ENCODE peak calls at places on chromosomes 1 and 21, in four cellular contexts. T, S, W and O are unnamed samples.
A peak's percentile ranks its signal among the peaks of the same experiment; 100 is the strongest.

GRCh38 chr1:240854367-240854766 is 242.4 kb upstream of the GREM2 start:
- DNase-seq in S (no peak), T (no peak), W (no peak), O (no peak)

GRCh38 chr1:228236744-228237143 is 28.9 kb downstream of the OBSCN start:
- DNase-seq in W (no peak), T (no peak), S (peak; percentile 56), O (no peak)

GRCh38 chr1:53532912-53533311 is 73.7 kb downstream of the DMRTB1 start:
- DNase-seq in T (no peak), S (no peak), W (no peak), O (no peak)

GRCh38 chr1:242586355-242586670 is 61.8 kb upstream of the PLD5 start:
- DNase-seq in W (no peak), S (no peak), T (no peak), O (no peak)

GRCh38 chr1:184114818-184115398 is 63.4 kb downstream of the TSEN15 start:
- DNase-seq in W (no peak), S (no peak), T (no peak), O (no peak)

GRCh38 chr1:240337795-240338194 is 246.1 kb downstream of the FMN2 start:
- DNase-seq in W (no peak), S (no peak), T (no peak), O (peak; percentile 52)

GRCh38 chr1:195096051-195096521 is 1512.2 kb downstream of the KCNT2 start:
- DNase-seq in S (no peak), T (no peak), W (no peak), O (no peak)

GRCh38 chr1:53500184-53501064 is 41.2 kb downstream of the DMRTB1 start:
- DNase-seq in T (no peak), W (no peak), S (no peak), O (no peak)

GRCh38 chr1:64980745-64981601 is 14.6 kb upstream of the JAK1 start:
- DNase-seq in W (no peak), S (no peak), T (no peak), O (no peak)

GRCh38 chr1:244865028-244865371 is 657 bp upstream of the HNRNPU start:
- DNase-seq in W (no peak), S (no peak), T (no peak), O (no peak)

GRCh38 chr1:27569506-27570382 is 34.2 kb downstream of the AHDC1 start:
- DNase-seq in W (peak; percentile 18), S (no peak), T (no peak), O (no peak)

GRCh38 chr1:150507912-150508864 is at the start of gene ECM1:
- DNase-seq in T (peak; percentile 17), W (peak; percentile 59), S (no peak), O (peak; percentile 46)

GRCh38 chr1:222928212-222928611 is 113.4 kb downstream of the DISP1 start:
- DNase-seq in S (no peak), T (no peak), W (peak; percentile 30), O (no peak)

GRCh38 chr21:45972716-45973474 is 8.7 kb upstream of the COL6A1 start:
- DNase-seq in T (no peak), W (peak; percentile 87), S (no peak), O (peak; percentile 88)

GRCh38 chr1:109626682-109627408 is 7.2 kb downstream of the AMPD2 start:
- DNase-seq in S (no peak), W (no peak), T (no peak), O (no peak)

GRCh38 chr21:22356663-22357062 is 1358.5 kb downstream of the NCAM2 start:
- DNase-seq in W (no peak), T (no peak), S (no peak), O (no peak)

GRCh38 chr1:28449904-28450303 is 55.9 kb upstream of the RCC1 start:
- DNase-seq in W (no peak), S (peak; percentile 10), T (no peak), O (no peak)

GRCh38 chr1:211603191-211603701 is 24.3 kb upstream of the SLC30A1 start:
- DNase-seq in S (no peak), T (no peak), W (no peak), O (no peak)

GRCh38 chr1:169974067-169974466 is 80.4 kb upstream of the SCYL3 start:
- DNase-seq in W (no peak), T (no peak), S (no peak), O (no peak)

GRCh38 chr1:172627702-172628101 is 31.2 kb upstream of the FASLG start:
- DNase-seq in S (no peak), T (no peak), W (no peak), O (no peak)

GRCh38 chr1:112717263-112717662 is 2.1 kb upstream of the PPM1J start:
- DNase-seq in T (no peak), S (no peak), W (no peak), O (no peak)

GRCh38 chr1:167447521-167448136 is 70.7 kb downstream of the CD247 start:
- DNase-seq in T (peak; percentile 34), W (no peak), S (peak; percentile 80), O (no peak)

GRCh38 chr1:15603050-15603965 is 13.9 kb upstream of the DDI2 start:
- DNase-seq in S (peak; percentile 86), T (peak; percentile 92), W (peak; percentile 98), O (peak; percentile 87)

GRCh38 chr21:18877932-18878331 is 474.3 kb upstream of the TMPRSS15 start:
- DNase-seq in W (no peak), S (no peak), T (no peak), O (no peak)

GRCh38 chr1:119133987-119134386 is 6.5 kb downstream of the WARS2 start:
- DNase-seq in S (no peak), W (no peak), T (no peak), O (peak; percentile 8)

GRCh38 chr1:119136401-119136800 is 4.1 kb downstream of the WARS2 start:
- DNase-seq in T (no peak), W (no peak), S (no peak), O (no peak)

GRCh38 chr1:119132179-119132578 is 8.3 kb downstream of the WARS2 start:
- DNase-seq in T (no peak), W (no peak), S (no peak), O (no peak)
- TF ChIP-seq CTCF in T (no peak), W (no peak), S (no peak), O (no peak)

GRCh38 chr21:31543191-31543590 is 116.3 kb upstream of the SOD1 start:
- DNase-seq in S (no peak), T (no peak), W (peak; percentile 26), O (peak; percentile 37)

GRCh38 chr21:31536138-31536537 is 123.4 kb upstream of the SOD1 start:
- DNase-seq in S (no peak), T (no peak), W (no peak), O (no peak)

GRCh38 chr21:31538821-31539220 is 120.7 kb upstream of the SOD1 start:
- DNase-seq in T (no peak), S (no peak), W (no peak), O (no peak)

GRCh38 chr21:31537872-31538576 is 121.5 kb upstream of the SOD1 start:
- DNase-seq in S (no peak), W (no peak), T (no peak), O (no peak)
- TF ChIP-seq CTCF in S (peak; percentile 65), W (no peak), T (no peak), O (no peak)

GRCh38 chr1:119449964-119450363 is 35.0 kb downstream of the HSD3B2 start:
- DNase-seq in T (no peak), S (no peak), W (no peak), O (no peak)

GRCh38 chr1:119447344-119447743 is 32.4 kb downstream of the HSD3B2 start:
- DNase-seq in W (no peak), T (no peak), S (no peak), O (no peak)

GRCh38 chr1:119452085-119452484 is 37.1 kb downstream of the HSD3B2 start:
- DNase-seq in W (no peak), S (no peak), T (no peak), O (no peak)

GRCh38 chr1:119451158-119451557 is 36.2 kb downstream of the HSD3B2 start:
- DNase-seq in S (no peak), T (no peak), W (no peak), O (no peak)

DNA sequence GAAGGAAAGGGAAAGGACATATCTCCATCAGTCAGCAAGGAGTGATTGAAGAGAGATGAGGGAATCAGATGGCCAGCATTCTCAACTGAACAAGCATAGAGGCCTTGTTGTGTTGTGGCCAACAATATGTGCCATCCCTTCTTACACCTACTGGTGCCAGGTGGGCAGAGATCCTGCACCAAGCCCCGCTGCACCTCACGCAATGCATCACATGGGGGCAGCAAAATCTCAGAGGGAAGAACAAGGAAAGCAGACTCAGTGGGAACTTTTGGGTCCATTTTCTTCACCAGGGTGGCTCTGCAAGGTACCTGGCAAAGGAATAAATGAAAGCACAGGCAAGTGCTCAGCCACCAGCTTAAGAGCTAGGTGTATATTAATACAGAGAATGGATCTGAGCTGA is 33.2 kb downstream of the HSD3B2 start:
- DNase-seq in W (no peak), S (no peak), T (no peak), O (no peak)
- TF ChIP-seq CTCF in W (no peak), S (peak; percentile 54), T (no peak), O (no peak)

DNA sequence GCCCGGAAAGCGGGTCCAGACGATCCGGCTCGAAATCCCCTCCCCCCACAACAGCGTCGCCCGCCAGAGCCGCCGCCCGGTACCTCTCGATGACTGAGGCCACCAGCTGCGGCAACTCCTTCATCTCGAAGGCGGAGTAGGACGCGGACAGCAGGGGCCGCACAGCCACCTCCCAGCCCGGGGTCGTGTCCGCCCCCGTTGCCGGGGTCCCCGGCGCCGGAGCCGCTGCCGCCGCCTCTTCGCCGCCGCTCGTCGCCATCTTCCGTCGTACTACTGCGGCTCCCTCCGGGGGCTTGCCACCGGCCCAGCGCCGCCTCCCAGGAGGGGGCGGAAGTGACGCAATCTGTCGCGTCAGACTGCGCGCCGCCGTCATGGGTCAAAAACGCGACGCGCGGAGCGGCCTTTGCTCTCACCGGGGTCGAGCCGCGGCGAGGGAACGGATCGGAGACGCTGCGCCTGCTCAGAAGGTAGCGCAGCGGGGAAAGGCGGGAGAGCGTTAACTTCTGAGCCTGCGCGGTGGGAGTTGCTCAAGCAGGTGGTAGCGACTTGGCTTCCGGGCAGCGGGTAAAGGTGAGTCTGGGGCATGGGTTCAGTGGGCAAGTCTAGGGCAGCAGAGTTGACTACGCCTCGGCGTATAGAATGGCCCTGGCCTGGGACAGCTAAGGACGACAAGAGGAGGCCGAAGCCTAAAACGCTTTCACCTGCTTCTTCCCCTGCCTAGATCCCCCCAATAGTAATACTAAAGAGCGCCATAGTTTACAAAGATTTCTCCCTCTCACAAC is at the start of gene UBR4:
- DNase-seq in S (peak; percentile 97), T (peak; percentile 57), W (peak; percentile 96), O (peak; percentile 89)
- TF ChIP-seq CTCF in S (no peak), T (peak; percentile 8), W (no peak), O (no peak)

GRCh38 chr1:4596486-4596885 is 57.9 kb upstream of the AJAP1 start:
- DNase-seq in S (no peak), T (no peak), W (no peak), O (no peak)

GRCh38 chr1:4595341-4596225 is 58.8 kb upstream of the AJAP1 start:
- DNase-seq in W (no peak), S (no peak), T (no peak), O (no peak)

GRCh38 chr1:4597020-4597419 is 57.4 kb upstream of the AJAP1 start:
- DNase-seq in T (no peak), S (no peak), W (no peak), O (no peak)

GRCh38 chr1:4593106-4593505 is 61.3 kb upstream of the AJAP1 start:
- DNase-seq in T (no peak), W (no peak), S (no peak), O (no peak)

GRCh38 chr1:4594286-4594991 is 60.0 kb upstream of the AJAP1 start:
- DNase-seq in W (no peak), T (no peak), S (peak; percentile 31), O (no peak)
- TF ChIP-seq CTCF in W (no peak), T (no peak), S (peak; percentile 51), O (no peak)